ENCODE peak calls at places on chromosome 9, in seven cellular contexts. One of them, this sample, is unnamed.

GRCh38 chr9:75134495-75134894 is 46.2 kb downstream of the OSTF1 start:
- DNase-seq in CD4-positive, alpha-beta memory T cell: no peak
- DNase-seq in fibroblast of lung: no peak
- DNase-seq in right atrium auricular region: no peak
- DNase-seq in left ventricle myocardium inferior: no peak
- DNase-seq in uterus: no peak
- DNase-seq in adrenal gland: no peak
- DNase-seq in this sample: no peak

GRCh38 chr9:136233868-136234267 is 11.7 kb downstream of the QSOX2 start:
- DNase-seq in CD4-positive, alpha-beta memory T cell: no peak
- DNase-seq in fibroblast of lung: no peak
- DNase-seq in right atrium auricular region: no peak
- DNase-seq in left ventricle myocardium inferior: no peak
- DNase-seq in uterus: no peak
- DNase-seq in adrenal gland: no peak
- DNase-seq in this sample: no peak

GRCh38 chr9:112572416-112572815 is 85.8 kb downstream of the KIAA1958 start:
- DNase-seq in CD4-positive, alpha-beta memory T cell: no peak
- DNase-seq in fibroblast of lung: no peak
- DNase-seq in right atrium auricular region: no peak
- DNase-seq in left ventricle myocardium inferior: no peak
- DNase-seq in uterus: no peak
- DNase-seq in adrenal gland: no peak
- DNase-seq in this sample: no peak

GRCh38 chr9:106869458-106869857 is 6.5 kb downstream of the ZNF462 start:
- DNase-seq in CD4-positive, alpha-beta memory T cell: no peak
- DNase-seq in fibroblast of lung: peak
- DNase-seq in right atrium auricular region: no peak
- DNase-seq in left ventricle myocardium inferior: no peak
- DNase-seq in uterus: peak
- DNase-seq in adrenal gland: no peak
- DNase-seq in this sample: no peak

GRCh38 chr9:6014668-6015270 is 655 bp downstream of the RANBP6 start:
- DNase-seq in CD4-positive, alpha-beta memory T cell: no peak
- DNase-seq in fibroblast of lung: peak
- DNase-seq in right atrium auricular region: no peak
- DNase-seq in left ventricle myocardium inferior: no peak
- DNase-seq in uterus: no peak
- DNase-seq in adrenal gland: no peak
- DNase-seq in this sample: no peak

GRCh38 chr9:72013188-72013877 is 47.1 kb downstream of the C9orf57 start:
- DNase-seq in CD4-positive, alpha-beta memory T cell: no peak
- DNase-seq in fibroblast of lung: no peak
- DNase-seq in right atrium auricular region: no peak
- DNase-seq in left ventricle myocardium inferior: no peak
- DNase-seq in uterus: no peak
- DNase-seq in adrenal gland: no peak
- DNase-seq in this sample: no peak

GRCh38 chr9:117365438-117365837 is 49.4 kb downstream of the ASTN2 start:
- DNase-seq in CD4-positive, alpha-beta memory T cell: no peak
- DNase-seq in fibroblast of lung: no peak
- DNase-seq in right atrium auricular region: no peak
- DNase-seq in left ventricle myocardium inferior: no peak
- DNase-seq in uterus: no peak
- DNase-seq in adrenal gland: no peak
- DNase-seq in this sample: no peak

GRCh38 chr9:37446401-37446800 is 18.8 kb downstream of the ZBTB5 start:
- DNase-seq in CD4-positive, alpha-beta memory T cell: no peak
- DNase-seq in fibroblast of lung: no peak
- DNase-seq in right atrium auricular region: no peak
- DNase-seq in left ventricle myocardium inferior: no peak
- DNase-seq in uterus: no peak
- DNase-seq in adrenal gland: no peak
- DNase-seq in this sample: no peak

GRCh38 chr9:4640027-4640426 is 22.1 kb upstream of the PLPP6 start:
- DNase-seq in CD4-positive, alpha-beta memory T cell: peak
- DNase-seq in fibroblast of lung: no peak
- DNase-seq in right atrium auricular region: no peak
- DNase-seq in left ventricle myocardium inferior: no peak
- DNase-seq in uterus: no peak
- DNase-seq in adrenal gland: peak
- DNase-seq in this sample: no peak

GRCh38 chr9:81289622-81290021 is 399.7 kb downstream of the TLE1 start:
- DNase-seq in CD4-positive, alpha-beta memory T cell: no peak
- DNase-seq in fibroblast of lung: no peak
- DNase-seq in right atrium auricular region: no peak
- DNase-seq in left ventricle myocardium inferior: no peak
- DNase-seq in uterus: no peak
- DNase-seq in adrenal gland: no peak
- DNase-seq in this sample: no peak

GRCh38 chr9:107504585-107505455 is 15.3 kb upstream of the KLF4 start:
- DNase-seq in CD4-positive, alpha-beta memory T cell: no peak
- DNase-seq in fibroblast of lung: peak
- DNase-seq in right atrium auricular region: peak
- DNase-seq in left ventricle myocardium inferior: no peak
- DNase-seq in uterus: no peak
- DNase-seq in adrenal gland: no peak
- DNase-seq in this sample: peak

GRCh38 chr9:42852133-42852532 is 668.7 kb downstream of the SPATA31A6 start:
- DNase-seq in CD4-positive, alpha-beta memory T cell: no peak
- DNase-seq in fibroblast of lung: peak
- DNase-seq in right atrium auricular region: no peak
- DNase-seq in left ventricle myocardium inferior: no peak
- DNase-seq in uterus: no peak
- DNase-seq in adrenal gland: peak
- DNase-seq in this sample: peak

GRCh38 chr9:22165144-22165543 is 156.0 kb upstream of the CDKN2B start:
- DNase-seq in CD4-positive, alpha-beta memory T cell: no peak
- DNase-seq in fibroblast of lung: peak
- DNase-seq in right atrium auricular region: no peak
- DNase-seq in left ventricle myocardium inferior: no peak
- DNase-seq in uterus: no peak
- DNase-seq in adrenal gland: no peak
- DNase-seq in this sample: no peak

GRCh38 chr9:14215614-14216013 is 98.3 kb downstream of the NFIB start:
- DNase-seq in CD4-positive, alpha-beta memory T cell: no peak
- DNase-seq in fibroblast of lung: peak
- DNase-seq in right atrium auricular region: no peak
- DNase-seq in left ventricle myocardium inferior: no peak
- DNase-seq in uterus: no peak
- DNase-seq in adrenal gland: no peak
- DNase-seq in this sample: no peak

GRCh38 chr9:21811914-21812313 is 9.5 kb downstream of the MTAP start:
- DNase-seq in CD4-positive, alpha-beta memory T cell: no peak
- DNase-seq in fibroblast of lung: no peak
- DNase-seq in right atrium auricular region: no peak
- DNase-seq in left ventricle myocardium inferior: no peak
- DNase-seq in uterus: no peak
- DNase-seq in adrenal gland: no peak
- DNase-seq in this sample: no peak

GRCh38 chr9:21316860-21317259 is 11.7 kb upstream of the IFNA5 start:
- DNase-seq in CD4-positive, alpha-beta memory T cell: no peak
- DNase-seq in fibroblast of lung: no peak
- DNase-seq in right atrium auricular region: no peak
- DNase-seq in left ventricle myocardium inferior: no peak
- DNase-seq in uterus: no peak
- DNase-seq in adrenal gland: peak
- DNase-seq in this sample: no peak

GRCh38 chr9:12191630-12192029 is 501.6 kb upstream of the TYRP1 start:
- DNase-seq in CD4-positive, alpha-beta memory T cell: no peak
- DNase-seq in fibroblast of lung: no peak
- DNase-seq in right atrium auricular region: no peak
- DNase-seq in left ventricle myocardium inferior: no peak
- DNase-seq in uterus: no peak
- DNase-seq in adrenal gland: no peak
- DNase-seq in this sample: no peak

GRCh38 chr9:14210428-14210827 is 103.5 kb downstream of the NFIB start:
- DNase-seq in CD4-positive, alpha-beta memory T cell: no peak
- DNase-seq in fibroblast of lung: no peak
- DNase-seq in right atrium auricular region: no peak
- DNase-seq in left ventricle myocardium inferior: no peak
- DNase-seq in uterus: no peak
- DNase-seq in adrenal gland: no peak
- DNase-seq in this sample: no peak

GRCh38 chr9:137278061-137278912 is 761 bp downstream of the TOR4A start:
- DNase-seq in CD4-positive, alpha-beta memory T cell: no peak
- DNase-seq in fibroblast of lung: peak
- DNase-seq in right atrium auricular region: no peak
- DNase-seq in left ventricle myocardium inferior: no peak
- DNase-seq in uterus: peak
- DNase-seq in adrenal gland: no peak
- DNase-seq in this sample: peak

GRCh38 chr9:83006378-83006777 is 56.6 kb downstream of the RASEF start:
- DNase-seq in CD4-positive, alpha-beta memory T cell: no peak
- DNase-seq in fibroblast of lung: no peak
- DNase-seq in right atrium auricular region: no peak
- DNase-seq in left ventricle myocardium inferior: no peak
- DNase-seq in uterus: no peak
- DNase-seq in adrenal gland: no peak
- DNase-seq in this sample: no peak

DNA sequence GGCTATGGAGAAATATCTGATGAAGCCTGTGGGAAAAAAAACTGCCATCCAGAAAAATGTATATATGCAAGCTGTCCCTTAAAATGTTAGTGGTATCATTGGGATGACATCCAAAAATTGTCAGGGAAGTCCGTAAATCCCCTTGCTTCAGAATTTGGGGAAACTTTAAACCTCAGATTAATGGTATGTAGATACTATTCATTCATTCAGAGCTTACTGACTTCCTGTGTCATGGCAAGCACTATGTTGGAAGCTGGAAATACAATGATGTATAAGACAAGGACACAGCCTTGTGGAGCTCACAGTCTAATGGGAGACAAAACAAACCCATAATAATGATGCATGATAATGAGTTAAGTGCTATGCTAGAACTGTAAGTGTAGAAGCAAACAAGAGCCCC is 10.9 kb upstream of the MOB3B start:
- DNase-seq in CD4-positive, alpha-beta memory T cell: no peak
- DNase-seq in fibroblast of lung: peak
- DNase-seq in right atrium auricular region: no peak
- DNase-seq in left ventricle myocardium inferior: no peak
- DNase-seq in uterus: no peak
- DNase-seq in adrenal gland: no peak
- DNase-seq in this sample: no peak
- H3K27ac ChIP-seq in CD4-positive, alpha-beta memory T cell: no peak
- H3K27ac ChIP-seq in fibroblast of lung: no peak
- H3K27ac ChIP-seq in right atrium auricular region: peak
- H3K27ac ChIP-seq in left ventricle myocardium inferior: peak
- H3K27ac ChIP-seq in uterus: peak
- H3K27ac ChIP-seq in adrenal gland: no peak
- H3K27ac ChIP-seq in this sample: no peak

GRCh38 chr9:19127881-19128719 is 808 bp upstream of the PLIN2 start:
- DNase-seq in CD4-positive, alpha-beta memory T cell: peak
- DNase-seq in fibroblast of lung: peak
- DNase-seq in right atrium auricular region: no peak
- DNase-seq in left ventricle myocardium inferior: peak
- DNase-seq in uterus: peak
- DNase-seq in adrenal gland: no peak
- DNase-seq in this sample: no peak
- H3K4me3 ChIP-seq in CD4-positive, alpha-beta memory T cell: peak
- H3K4me3 ChIP-seq in fibroblast of lung: peak
- H3K4me3 ChIP-seq in right atrium auricular region: peak
- H3K4me3 ChIP-seq in left ventricle myocardium inferior: peak
- H3K4me3 ChIP-seq in uterus: peak
- H3K4me3 ChIP-seq in adrenal gland: peak
- H3K4me3 ChIP-seq in this sample: peak

GRCh38 chr9:121029469-121029868 is 20.6 kb downstream of the C5 start:
- DNase-seq in CD4-positive, alpha-beta memory T cell: no peak
- DNase-seq in fibroblast of lung: no peak
- DNase-seq in right atrium auricular region: no peak
- DNase-seq in left ventricle myocardium inferior: no peak
- DNase-seq in uterus: no peak
- DNase-seq in adrenal gland: no peak
- DNase-seq in this sample: no peak
- H3K27ac ChIP-seq in CD4-positive, alpha-beta memory T cell: no peak
- H3K27ac ChIP-seq in fibroblast of lung: no peak
- H3K27ac ChIP-seq in right atrium auricular region: no peak
- H3K27ac ChIP-seq in left ventricle myocardium inferior: no peak
- H3K27ac ChIP-seq in uterus: no peak
- H3K27ac ChIP-seq in adrenal gland: no peak
- H3K27ac ChIP-seq in this sample: no peak

GRCh38 chr9:92964607-92964975 is 17.3 kb downstream of the FGD3 start:
- DNase-seq in CD4-positive, alpha-beta memory T cell: no peak
- DNase-seq in fibroblast of lung: no peak
- DNase-seq in right atrium auricular region: no peak
- DNase-seq in left ventricle myocardium inferior: no peak
- DNase-seq in uterus: no peak
- DNase-seq in adrenal gland: no peak
- DNase-seq in this sample: no peak
- H3K4me3 ChIP-seq in CD4-positive, alpha-beta memory T cell: peak
- H3K4me3 ChIP-seq in fibroblast of lung: no peak
- H3K4me3 ChIP-seq in right atrium auricular region: peak
- H3K4me3 ChIP-seq in left ventricle myocardium inferior: peak
- H3K4me3 ChIP-seq in uterus: no peak
- H3K4me3 ChIP-seq in adrenal gland: peak
- H3K4me3 ChIP-seq in this sample: no peak

GRCh38 chr9:517993-518392 is 303.3 kb downstream of the DOCK8 start:
- DNase-seq in CD4-positive, alpha-beta memory T cell: no peak
- DNase-seq in fibroblast of lung: no peak
- DNase-seq in right atrium auricular region: no peak
- DNase-seq in left ventricle myocardium inferior: no peak
- DNase-seq in uterus: no peak
- DNase-seq in adrenal gland: no peak
- DNase-seq in this sample: no peak
- H3K27ac ChIP-seq in CD4-positive, alpha-beta memory T cell: no peak
- H3K27ac ChIP-seq in fibroblast of lung: no peak
- H3K27ac ChIP-seq in right atrium auricular region: no peak
- H3K27ac ChIP-seq in left ventricle myocardium inferior: no peak
- H3K27ac ChIP-seq in uterus: no peak
- H3K27ac ChIP-seq in adrenal gland: no peak
- H3K27ac ChIP-seq in this sample: no peak